ENCODE peak calls at places on chromosome 19, in ten cellular contexts. K, R, Z, X, E, Q, O, I, P and A are unnamed samples.

GRCh38 chr19:38639679-38640078 is 7.8 kb upstream of the ACTN4 start:
- DNase-seq in K (no peak), R (no peak), Z (no peak), X (no peak), E (no peak), Q (no peak), O (no peak), I (no peak), P (no peak), A (no peak)

GRCh38 chr19:887599-887998 is 5.4 kb downstream of the MED16 start:
- DNase-seq in K (no peak), R (no peak), Z (no peak), X (no peak), E (no peak), Q (no peak), O (no peak), I (no peak), P (no peak), A (no peak)

GRCh38 chr19:516884-517424 is 9.7 kb downstream of the TPGS1 start:
- DNase-seq in K (no peak), R (no peak), Z (no peak), X (no peak), E (no peak), Q (no peak), O (no peak), I (no peak), P (no peak), A (no peak)

GRCh38 chr19:42540071-42540553 is 11.8 kb upstream of the CEACAM1 start:
- DNase-seq in K (peak), R (peak), Z (peak), X (no peak), E (peak), Q (no peak), O (no peak), I (no peak), P (peak), A (no peak)

GRCh38 chr19:47247308-47247990 is 8.9 kb upstream of the CCDC9 start:
- DNase-seq in K (peak), R (peak), Z (peak), X (peak), E (peak), Q (peak), O (peak), I (peak), P (peak), A (peak)

GRCh38 chr19:8069116-8069973 is 16.8 kb downstream of the CCL25 start:
- DNase-seq in K (peak), R (no peak), Z (no peak), X (no peak), E (no peak), Q (no peak), O (no peak), I (no peak), P (peak), A (peak)

GRCh38 chr19:46744005-46744691 is 1.7 kb upstream of the FKRP start:
- DNase-seq in K (no peak), R (no peak), Z (no peak), X (no peak), E (no peak), Q (no peak), O (no peak), I (no peak), P (no peak), A (no peak)

GRCh38 chr19:3637621-3638020 is 11.0 kb upstream of the CACTIN start:
- DNase-seq in K (no peak), R (no peak), Z (no peak), X (no peak), E (no peak), Q (no peak), O (no peak), I (no peak), P (no peak), A (no peak)

GRCh38 chr19:18999016-18999758 is 34.1 kb downstream of the SUGP2 start:
- DNase-seq in K (peak), R (no peak), Z (no peak), X (no peak), E (no peak), Q (no peak), O (no peak), I (no peak), P (peak), A (no peak)